ENCODE peak calls at places on chromosome 5, in five cellular contexts. S, D, L, V and F are unnamed samples.

GRCh38 chr5:178553517-178553916 is 36.7 kb downstream of the COL23A1 start:
- DNase-seq in S (no peak), D (no peak), L (no peak), V (no peak), F (no peak)

GRCh38 chr5:96771395-96771794 is 36.4 kb downstream of the ERAP1 start:
- DNase-seq in S (no peak), D (no peak), L (no peak), V (no peak), F (no peak)

GRCh38 chr5:68911840-68912690 is 181.7 kb upstream of the SLC30A5 start:
- DNase-seq in S (peak; percentile 66), D (peak; percentile 20), L (no peak), V (peak; percentile 84), F (peak; percentile 66)

GRCh38 chr5:149175346-149176113 is 34.2 kb downstream of the ABLIM3 start:
- DNase-seq in S (no peak), D (peak; percentile 67), L (no peak), V (no peak), F (no peak)

GRCh38 chr5:177489119-177489716 is 8.2 kb downstream of the PDLIM7 start:
- DNase-seq in S (no peak), D (no peak), L (no peak), V (no peak), F (no peak)

GRCh38 chr5:90560771-90561170 is 2.2 kb downstream of the ADGRV1 start:
- DNase-seq in S (no peak), D (no peak), L (no peak), V (no peak), F (peak; percentile 54)

GRCh38 chr5:161051920-161052500 is 200.0 kb upstream of the ATP10B start:
- DNase-seq in S (peak; percentile 28), D (no peak), L (no peak), V (no peak), F (peak; percentile 62)

GRCh38 chr5:113090336-113091106 is 113.9 kb downstream of the DCP2 start:
- DNase-seq in S (peak; percentile 18), D (no peak), L (no peak), V (no peak), F (no peak)

GRCh38 chr5:112024769-112025168 is 267.8 kb upstream of the NREP start:
- DNase-seq in S (no peak), D (no peak), L (no peak), V (peak; percentile 66), F (no peak)

GRCh38 chr5:103346162-103346748 is 87.7 kb downstream of the MACIR start:
- DNase-seq in S (no peak), D (no peak), L (peak; percentile 88), V (no peak), F (no peak)

GRCh38 chr5:152412129-152412528 is 7.0 kb upstream of the NMUR2 start:
- DNase-seq in S (no peak), D (no peak), L (no peak), V (no peak), F (no peak)

GRCh38 chr5:16074358-16074757 is 105.2 kb downstream of the MARCHF11 start:
- DNase-seq in S (no peak), D (no peak), L (no peak), V (no peak), F (no peak)

GRCh38 chr5:11719888-11720481 is 184.3 kb downstream of the CTNND2 start:
- DNase-seq in S (peak; percentile 32), D (peak; percentile 39), L (peak; percentile 86), V (peak; percentile 3), F (peak; percentile 47)

GRCh38 chr5:108801776-108802175 is 54.1 kb downstream of the FER start:
- DNase-seq in S (peak; percentile 95), D (no peak), L (no peak), V (peak; percentile 92), F (peak; percentile 91)

GRCh38 chr5:1140188-1140817 is 28.4 kb upstream of the SLC12A7 start:
- DNase-seq in S (peak; percentile 6), D (peak; percentile 86), L (peak; percentile 55), V (peak; percentile 39), F (peak; percentile 23)

GRCh38 chr5:113237893-113238292 is 196.9 kb downstream of the TSSK1B start:
- DNase-seq in S (no peak), D (no peak), L (no peak), V (no peak), F (no peak)

GRCh38 chr5:81233080-81233634 is at the start of gene CKMT2:
- DNase-seq in S (peak; percentile 34), D (peak; percentile 88), L (peak; percentile 86), V (peak; percentile 65), F (peak; percentile 49)

GRCh38 chr5:45205403-45205961 is 396.7 kb downstream of the MRPS30 start:
- DNase-seq in S (no peak), D (no peak), L (peak; percentile 66), V (no peak), F (no peak)

GRCh38 chr5:90301248-90301647 is 108.3 kb downstream of the CETN3 start:
- DNase-seq in S (no peak), D (no peak), L (no peak), V (no peak), F (no peak)

GRCh38 chr5:16759147-16759800 is 142.5 kb upstream of the RETREG1 start:
- DNase-seq in S (no peak), D (no peak), L (no peak), V (no peak), F (no peak)

GRCh38 chr5:4627887-4628286 is 512.2 kb upstream of the ADAMTS16 start:
- DNase-seq in S (no peak), D (no peak), L (no peak), V (no peak), F (no peak)

GRCh38 chr5:113692466-113693204 is 179.1 kb downstream of the YTHDC2 start:
- DNase-seq in S (no peak), D (no peak), L (peak; percentile 72), V (no peak), F (no peak)

GRCh38 chr5:172830275-172830799 is 3.7 kb upstream of the ERGIC1 start:
- DNase-seq in S (no peak), D (no peak), L (no peak), V (no peak), F (no peak)

GRCh38 chr5:149387081-149387611 is 8.1 kb upstream of the IL17B start:
- DNase-seq in S (peak; percentile 46), D (no peak), L (no peak), V (peak; percentile 76), F (no peak)

GRCh38 chr5:44183312-44183711 is 205.9 kb downstream of the FGF10 start:
- DNase-seq in S (no peak), D (no peak), L (no peak), V (no peak), F (no peak)

GRCh38 chr5:94901071-94901979 is 282.9 kb downstream of the SLF1 start:
- DNase-seq in S (peak; percentile 75), D (no peak), L (peak; percentile 25), V (peak; percentile 96), F (peak; percentile 80)

GRCh38 chr5:122009436-122009835 is 47.7 kb downstream of the SRFBP1 start:
- DNase-seq in S (peak; percentile 2), D (no peak), L (no peak), V (no peak), F (no peak)

DNA sequence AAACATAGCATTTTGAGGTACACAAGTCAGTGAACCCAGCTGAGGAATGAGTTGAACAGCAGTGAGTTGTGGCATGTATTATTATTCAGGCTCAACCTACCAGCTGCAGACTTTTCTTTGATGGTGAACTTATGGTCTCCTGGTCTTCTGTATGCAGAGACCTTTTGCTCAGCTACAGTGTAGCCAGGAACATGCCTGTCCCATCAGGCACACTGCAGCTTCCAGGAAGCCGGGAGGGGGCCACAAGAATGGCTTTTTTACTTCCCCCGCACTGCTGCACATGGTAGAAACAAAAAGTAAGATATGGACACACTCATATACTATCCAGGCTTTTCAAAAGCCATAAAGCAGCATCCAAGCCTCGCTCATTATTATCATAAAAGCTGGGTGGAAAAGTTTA is 65.3 kb upstream of the PLPP1 start:
- DNase-seq in S (no peak), D (no peak), L (no peak), V (no peak), F (no peak)
- H3K4me3 ChIP-seq in S (no peak overlapping the region), D (peak overlapping the region; percentile 18), L (no peak overlapping the region), V (no peak overlapping the region), F (no peak overlapping the region)

GRCh38 chr5:119300311-119300670 is 55.5 kb upstream of the TNFAIP8 start:
- DNase-seq in S (no peak), D (no peak), L (no peak), V (no peak), F (no peak)
- H3K4me3 ChIP-seq in S (no peak overlapping the region), D (no peak overlapping the region), L (no peak overlapping the region), V (no peak overlapping the region), F (no peak overlapping the region)

DNA sequence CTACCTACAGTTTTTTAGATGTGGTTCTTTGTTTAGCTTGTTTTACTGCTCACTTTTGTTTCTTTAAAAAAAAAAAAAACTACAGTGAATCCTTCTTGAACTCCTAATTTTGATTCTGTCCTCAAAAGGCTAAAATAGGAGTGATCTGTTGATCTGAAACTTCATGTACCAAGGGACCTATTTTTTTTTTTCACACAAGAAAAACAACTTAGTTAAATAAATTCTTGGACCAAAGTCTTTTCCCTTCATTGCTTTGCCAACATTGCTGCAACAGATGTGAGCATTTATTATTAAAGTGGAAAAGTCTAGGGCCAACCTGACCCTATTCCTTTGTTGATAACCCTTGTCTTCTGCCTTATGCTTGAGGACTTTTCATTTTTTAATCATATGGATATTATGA is 236.8 kb downstream of the ARHGEF28 start:
- DNase-seq in S (no peak), D (no peak), L (no peak), V (no peak), F (no peak)
- H3K4me3 ChIP-seq in S (no peak overlapping the region), D (no peak overlapping the region), L (no peak overlapping the region), V (no peak overlapping the region), F (no peak overlapping the region)

GRCh38 chr5:13248236-13248635 is 696.3 kb downstream of the DNAH5 start:
- DNase-seq in S (peak; percentile 46), D (no peak), L (no peak), V (peak; percentile 34), F (peak; percentile 75)
- H3K4me3 ChIP-seq in S (no peak overlapping the region), D (no peak overlapping the region), L (no peak overlapping the region), V (no peak overlapping the region), F (no peak overlapping the region)

DNA sequence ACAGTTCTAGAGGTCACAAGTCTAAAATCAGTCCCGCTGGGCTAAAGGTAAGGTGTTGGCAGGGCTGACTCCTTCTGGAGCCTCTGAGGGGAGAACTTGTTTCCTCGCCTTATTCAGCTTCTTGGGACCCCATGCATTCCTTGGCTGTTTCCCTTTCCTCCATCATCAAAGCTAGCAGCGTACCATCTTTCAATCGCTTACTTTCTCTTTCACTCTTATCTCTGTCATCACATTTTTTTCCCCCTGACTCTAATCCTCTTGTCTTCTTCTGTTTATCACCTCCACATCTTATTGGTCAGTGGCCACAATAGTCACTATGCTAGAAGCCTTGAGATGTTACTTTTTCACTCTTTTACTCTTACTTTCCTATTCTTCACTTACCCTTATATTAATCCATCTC is 72.5 kb upstream of the SPEF2 start:
- DNase-seq in S (no peak), D (no peak), L (no peak), V (no peak), F (no peak)
- H3K4me3 ChIP-seq in S (no peak overlapping the region), D (no peak overlapping the region), L (no peak overlapping the region), V (no peak overlapping the region), F (no peak overlapping the region)